ENCODE peak calls at places on chromosomes 13 and 19, in ten cellular contexts. W is stromal cell of bone marrow; H is dorsolateral prefrontal cortex; E is PC-3; K is EH; G is activated naive CD4-positive, alpha-beta T cell treated with Interleukin-2 at 50 U/mL for 16 hours; M is neural progenitor cell; Y is AG10803; D is ascending aorta; C is stimulated activated CD4-positive, alpha-beta T cell treated with anti-CD3 and anti-CD28 coated beads, Interleukin-1b, Interleukin-23, amount 100 ng/mL, for 1 hour. F is an unnamed sample.

GRCh38 chr19:28393574-28394336 is 819.2 kb downstream of the UQCRFS1 start:
- DNase-seq in W (no peak), H (no peak), E (no peak), K (peak; percentile 30), G (no peak), M (peak; percentile 37), Y (no peak), D (no peak), C (no peak), F (no peak)

GRCh38 chr19:13155472-13156284 is 5.5 kb downstream of the IER2 start:
- DNase-seq in W (no peak), H (no peak), E (peak; percentile 81), K (peak; percentile 76), G (peak; percentile 69), M (peak; percentile 96), Y (peak; percentile 75), D (peak; percentile 40), C (no peak), F (no peak)

GRCh38 chr19:17772172-17772571 is 20.9 kb downstream of the FCHO1 start:
- DNase-seq in W (no peak), H (no peak), E (peak; percentile 29), K (no peak), G (no peak), M (no peak), Y (peak; percentile 17), D (no peak), C (no peak), F (no peak)

GRCh38 chr13:74767031-74767430 is 632.8 kb upstream of the KLF12 start:
- DNase-seq in W (peak; percentile 43), H (no peak), E (peak; percentile 47), K (peak; percentile 73), G (no peak), M (no peak), Y (peak; percentile 77), D (no peak), C (no peak), F (peak; percentile 40)

GRCh38 chr19:41927810-41928192 is 448 bp downstream of the ERFL start:
- DNase-seq in W (no peak), H (no peak), E (no peak), K (no peak), G (peak; percentile 41), M (peak; percentile 64), Y (no peak), D (no peak), C (no peak), F (no peak)

GRCh38 chr19:13850910-13851753 is 25.8 kb upstream of the NANOS3 start:
- DNase-seq in W (peak; percentile 82), H (peak; percentile 82), E (peak; percentile 99), K (peak; percentile 94), G (peak; percentile 78), M (no peak), Y (peak; percentile 95), D (peak; percentile 77), C (no peak), F (no peak)

GRCh38 chr13:114087430-114087829 is 45.0 kb downstream of the RASA3 start:
- DNase-seq in W (no peak), H (peak; percentile 31), E (no peak), K (no peak), G (no peak), M (peak; percentile 54), Y (no peak), D (no peak), C (no peak), F (no peak)

GRCh38 chr13:60134376-60134775 is 29.4 kb downstream of the DIAPH3 start:
- DNase-seq in W (peak; percentile 25), H (no peak), E (no peak), K (peak; percentile 37), G (no peak), M (peak; percentile 43), Y (peak; percentile 32), D (no peak), C (no peak), F (no peak)

GRCh38 chr13:95834134-95834765 is 157.3 kb downstream of the DNAJC3 start:
- DNase-seq in W (peak; percentile 43), H (peak; percentile 78), E (peak; percentile 61), K (peak; percentile 74), G (peak; percentile 65), M (peak; percentile 76), Y (peak; percentile 58), D (no peak), C (peak; percentile 46), F (peak; percentile 16)

GRCh38 chr19:45824531-45825262 is 9.6 kb upstream of the RSPH6A start:
- DNase-seq in W (no peak), H (no peak), E (no peak), K (no peak), G (no peak), M (no peak), Y (no peak), D (no peak), C (no peak), F (no peak)

GRCh38 chr13:53920916-53921315 is 892.3 kb downstream of the OLFM4 start:
- DNase-seq in W (no peak), H (no peak), E (no peak), K (no peak), G (no peak), M (no peak), Y (no peak), D (no peak), C (no peak), F (no peak)

GRCh38 chr13:19882231-19882630 is 18.8 kb upstream of the ZMYM5 start:
- DNase-seq in W (no peak), H (no peak), E (no peak), K (no peak), G (no peak), M (no peak), Y (no peak), D (no peak), C (no peak), F (no peak)

GRCh38 chr13:79776538-79776937 is 295.6 kb downstream of the NDFIP2 start:
- DNase-seq in W (no peak), H (no peak), E (peak; percentile 6), K (peak; percentile 65), G (no peak), M (no peak), Y (peak; percentile 34), D (no peak), C (no peak), F (no peak)

GRCh38 chr19:30448386-30449130 is 76.4 kb downstream of the ZNF536 start:
- DNase-seq in W (no peak), H (no peak), E (no peak), K (no peak), G (no peak), M (peak; percentile 19), Y (peak; percentile 67), D (no peak), C (no peak), F (no peak)